ENCODE peak calls at places on chromosomes 4 and X, in six cellular contexts. One of them, this sample, is unnamed. For H3K4me1, the result is how much of the 10 kb centered on the place peaks cover.

GRCh38 chr4:162683659-162684370 is 482.9 kb downstream of the NAF1 start:
- DNase-seq in OCI-LY7: no peak
- DNase-seq in tibial nerve: no peak
- DNase-seq in ovary: no peak
- DNase-seq in stomach: no peak
- DNase-seq in heart left ventricle: no peak
- DNase-seq in this sample: no peak

GRCh38 chr4:189136462-189136861 is 804.2 kb upstream of the FRG1 start:
- DNase-seq in OCI-LY7: no peak
- DNase-seq in tibial nerve: no peak
- DNase-seq in ovary: no peak
- DNase-seq in stomach: no peak
- DNase-seq in heart left ventricle: no peak
- DNase-seq in this sample: no peak

GRCh38 chr4:19623866-19624265 is 627.8 kb upstream of the SLIT2 start:
- DNase-seq in OCI-LY7: no peak
- DNase-seq in tibial nerve: no peak
- DNase-seq in ovary: no peak
- DNase-seq in stomach: no peak
- DNase-seq in heart left ventricle: no peak
- DNase-seq in this sample: no peak

GRCh38 chr4:150152764-150153163 is 74.5 kb downstream of the DCLK2 start:
- DNase-seq in OCI-LY7: no peak
- DNase-seq in tibial nerve: no peak
- DNase-seq in ovary: no peak
- DNase-seq in stomach: no peak
- DNase-seq in heart left ventricle: no peak
- DNase-seq in this sample: no peak

GRCh38 chrX:11105080-11105479 is 6.1 kb upstream of the HCCS start:
- DNase-seq in OCI-LY7: no peak
- DNase-seq in tibial nerve: no peak
- DNase-seq in ovary: no peak
- DNase-seq in stomach: no peak
- DNase-seq in heart left ventricle: no peak
- DNase-seq in this sample: no peak

GRCh38 chrX:69216446-69216845 is 51.2 kb upstream of the PJA1 start:
- DNase-seq in OCI-LY7: no peak
- DNase-seq in tibial nerve: no peak
- DNase-seq in ovary: no peak
- DNase-seq in stomach: no peak
- DNase-seq in heart left ventricle: no peak
- DNase-seq in this sample: no peak

GRCh38 chrX:26909728-26910127 is 553.4 kb downstream of the PPP4R3C start:
- DNase-seq in OCI-LY7: no peak
- DNase-seq in tibial nerve: no peak
- DNase-seq in ovary: no peak
- DNase-seq in stomach: no peak
- DNase-seq in heart left ventricle: no peak
- DNase-seq in this sample: no peak

GRCh38 chrX:148928803-148929202 is 428.4 kb downstream of the AFF2 start:
- DNase-seq in OCI-LY7: no peak
- DNase-seq in tibial nerve: no peak
- DNase-seq in ovary: no peak
- DNase-seq in stomach: no peak
- DNase-seq in heart left ventricle: no peak
- DNase-seq in this sample: no peak

GRCh38 chr4:8355306-8355705 is 85.2 kb downstream of the ACOX3 start:
- DNase-seq in OCI-LY7: no peak
- DNase-seq in tibial nerve: no peak
- DNase-seq in ovary: no peak
- DNase-seq in stomach: no peak
- DNase-seq in heart left ventricle: no peak
- DNase-seq in this sample: no peak

GRCh38 chrX:72349190-72349589 is 43.5 kb upstream of the CITED1 start:
- DNase-seq in OCI-LY7: no peak
- DNase-seq in tibial nerve: no peak
- DNase-seq in ovary: no peak
- DNase-seq in stomach: no peak
- DNase-seq in heart left ventricle: no peak
- DNase-seq in this sample: no peak

GRCh38 chrX:74371399-74371798 is 49.9 kb upstream of the SLC16A2 start:
- DNase-seq in OCI-LY7: no peak
- DNase-seq in tibial nerve: no peak
- DNase-seq in ovary: no peak
- DNase-seq in stomach: no peak
- DNase-seq in heart left ventricle: no peak
- DNase-seq in this sample: no peak

GRCh38 chr4:26515936-26516335 is 25.7 kb upstream of the CCKAR start:
- DNase-seq in OCI-LY7: no peak
- DNase-seq in tibial nerve: no peak
- DNase-seq in ovary: no peak
- DNase-seq in stomach: no peak
- DNase-seq in heart left ventricle: no peak
- DNase-seq in this sample: no peak

GRCh38 chr4:89889289-89889688 is 5.4 kb upstream of the MMRN1 start:
- DNase-seq in OCI-LY7: no peak
- DNase-seq in tibial nerve: no peak
- DNase-seq in ovary: no peak
- DNase-seq in stomach: no peak
- DNase-seq in heart left ventricle: no peak
- DNase-seq in this sample: no peak

GRCh38 chr4:102665527-102665926 is 95.2 kb downstream of the MANBA start:
- DNase-seq in OCI-LY7: no peak
- DNase-seq in tibial nerve: no peak
- DNase-seq in ovary: no peak
- DNase-seq in stomach: no peak
- DNase-seq in heart left ventricle: no peak
- DNase-seq in this sample: no peak

GRCh38 chr4:142500966-142501365 is 345.1 kb downstream of the INPP4B start:
- DNase-seq in OCI-LY7: no peak
- DNase-seq in tibial nerve: no peak
- DNase-seq in ovary: no peak
- DNase-seq in stomach: no peak
- DNase-seq in heart left ventricle: no peak
- DNase-seq in this sample: no peak

GRCh38 chr4:128524311-128524710 is 236.7 kb upstream of the PGRMC2 start:
- DNase-seq in OCI-LY7: no peak
- DNase-seq in tibial nerve: no peak
- DNase-seq in ovary: no peak
- DNase-seq in stomach: peak
- DNase-seq in heart left ventricle: no peak
- DNase-seq in this sample: peak

GRCh38 chrX:46251755-46252154 is 293.5 kb downstream of the ZNF674 start:
- DNase-seq in OCI-LY7: no peak
- DNase-seq in tibial nerve: no peak
- DNase-seq in ovary: no peak
- DNase-seq in stomach: no peak
- DNase-seq in heart left ventricle: no peak
- DNase-seq in this sample: no peak

GRCh38 chrX:34893741-34894140 is 48.9 kb upstream of the FAM47B start:
- DNase-seq in OCI-LY7: peak
- DNase-seq in tibial nerve: no peak
- DNase-seq in ovary: no peak
- DNase-seq in stomach: no peak
- DNase-seq in heart left ventricle: no peak
- DNase-seq in this sample: no peak

GRCh38 chr4:102599887-102600286 is 98.7 kb downstream of the NFKB1 start:
- DNase-seq in OCI-LY7: no peak
- DNase-seq in tibial nerve: no peak
- DNase-seq in ovary: no peak
- DNase-seq in stomach: no peak
- DNase-seq in heart left ventricle: no peak
- DNase-seq in this sample: no peak

GRCh38 chrX:130741151-130741550 is 161.9 kb downstream of the ENOX2 start:
- DNase-seq in OCI-LY7: no peak
- DNase-seq in tibial nerve: no peak
- DNase-seq in ovary: no peak
- DNase-seq in stomach: no peak
- DNase-seq in heart left ventricle: no peak
- DNase-seq in this sample: no peak

GRCh38 chr4:176188654-176189053 is 6.7 kb downstream of the SPATA4 start:
- DNase-seq in OCI-LY7: no peak
- DNase-seq in tibial nerve: no peak
- DNase-seq in ovary: no peak
- DNase-seq in stomach: no peak
- DNase-seq in heart left ventricle: no peak
- DNase-seq in this sample: no peak

GRCh38 chrX:30282527-30282926 is 26.7 kb downstream of the NR0B1 start:
- DNase-seq in OCI-LY7: no peak
- DNase-seq in tibial nerve: no peak
- DNase-seq in ovary: no peak
- DNase-seq in stomach: no peak
- DNase-seq in heart left ventricle: no peak
- DNase-seq in this sample: no peak

GRCh38 chrX:40845331-40845911 is 110.1 kb upstream of the MED14 start:
- DNase-seq in OCI-LY7: no peak
- DNase-seq in tibial nerve: no peak
- DNase-seq in ovary: peak
- DNase-seq in stomach: no peak
- DNase-seq in heart left ventricle: no peak
- DNase-seq in this sample: no peak

GRCh38 chrX:44891642-44892041 is 18.7 kb downstream of the KDM6A start:
- DNase-seq in OCI-LY7: no peak
- DNase-seq in tibial nerve: no peak
- DNase-seq in ovary: no peak
- DNase-seq in stomach: peak
- DNase-seq in heart left ventricle: no peak
- DNase-seq in this sample: no peak

GRCh38 chrX:44884944-44885343 is 12.0 kb downstream of the KDM6A start:
- DNase-seq in OCI-LY7: no peak
- DNase-seq in tibial nerve: no peak
- DNase-seq in ovary: no peak
- DNase-seq in stomach: no peak
- DNase-seq in heart left ventricle: no peak
- DNase-seq in this sample: no peak

GRCh38 chrX:44889824-44890223 is 16.8 kb downstream of the KDM6A start:
- DNase-seq in OCI-LY7: no peak
- DNase-seq in tibial nerve: no peak
- DNase-seq in ovary: no peak
- DNase-seq in stomach: no peak
- DNase-seq in heart left ventricle: no peak
- DNase-seq in this sample: no peak

DNA sequence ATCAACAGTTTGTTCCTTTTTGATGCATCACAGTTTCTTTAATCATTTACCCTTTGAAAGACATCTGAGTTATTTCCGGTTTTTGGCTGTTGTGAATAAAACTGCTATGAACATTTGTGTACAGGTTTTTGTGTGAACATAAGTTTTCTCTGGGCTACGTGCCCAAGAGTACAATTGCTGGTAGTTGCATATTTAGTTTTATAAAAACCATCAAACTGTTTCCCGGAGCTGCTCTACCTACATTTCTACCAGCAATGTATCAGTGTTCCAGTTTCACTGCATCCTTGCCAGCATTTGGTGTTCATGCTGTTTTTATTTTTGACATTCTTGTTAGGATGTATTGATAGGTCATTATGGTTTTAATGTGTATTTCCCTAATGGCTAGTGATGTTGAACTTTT is 17.3 kb downstream of the KDM6A start:
- DNase-seq in OCI-LY7: no peak
- DNase-seq in tibial nerve: no peak
- DNase-seq in ovary: no peak
- DNase-seq in stomach: no peak
- DNase-seq in heart left ventricle: no peak
- DNase-seq in this sample: no peak
- H3K27ac ChIP-seq in OCI-LY7: no peak
- H3K27ac ChIP-seq in tibial nerve: no peak
- H3K27ac ChIP-seq in ovary: no peak
- H3K27ac ChIP-seq in stomach: no peak
- H3K27ac ChIP-seq in heart left ventricle: no peak
- H3K27ac ChIP-seq in this sample: no peak

GRCh38 chr4:38669233-38669632 is 5.2 kb downstream of the KLF3 start:
- DNase-seq in OCI-LY7: no peak
- DNase-seq in tibial nerve: no peak
- DNase-seq in ovary: no peak
- DNase-seq in stomach: no peak
- DNase-seq in heart left ventricle: no peak
- DNase-seq in this sample: no peak
- H3K4me1 ChIP-seq in OCI-LY7: under half
- H3K4me1 ChIP-seq in tibial nerve: half or more
- H3K4me1 ChIP-seq in ovary: under half
- H3K4me1 ChIP-seq in stomach: half or more
- H3K4me1 ChIP-seq in heart left ventricle: half or more
- H3K4me1 ChIP-seq in this sample: half or more

DNA sequence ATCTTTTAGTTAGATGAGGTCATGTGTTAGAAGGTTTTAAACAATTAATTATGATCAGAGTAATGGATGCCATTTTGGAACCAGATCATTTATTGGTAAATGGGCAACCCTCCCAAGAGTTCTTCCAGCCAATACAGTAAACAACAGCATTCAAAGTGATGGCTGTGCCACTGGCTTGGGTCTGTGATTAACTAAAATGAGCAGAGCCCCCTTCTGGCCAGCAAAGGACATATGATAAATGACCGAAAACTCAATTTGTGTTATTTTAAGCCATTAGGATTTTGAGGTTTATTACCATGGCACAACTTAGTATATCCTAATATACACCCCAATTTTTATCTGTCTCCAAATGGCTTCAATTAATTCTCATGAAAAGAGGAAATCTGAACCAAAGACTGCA is 90.8 kb upstream of the NPFFR2 start:
- DNase-seq in OCI-LY7: peak
- DNase-seq in tibial nerve: no peak
- DNase-seq in ovary: no peak
- DNase-seq in stomach: peak
- DNase-seq in heart left ventricle: no peak
- DNase-seq in this sample: no peak
- TF ChIP-seq CTCF in OCI-LY7: peak
- TF ChIP-seq CTCF in tibial nerve: no peak
- TF ChIP-seq CTCF in ovary: no peak
- TF ChIP-seq CTCF in stomach: peak
- TF ChIP-seq CTCF in heart left ventricle: no peak
- TF ChIP-seq CTCF in this sample: no peak

DNA sequence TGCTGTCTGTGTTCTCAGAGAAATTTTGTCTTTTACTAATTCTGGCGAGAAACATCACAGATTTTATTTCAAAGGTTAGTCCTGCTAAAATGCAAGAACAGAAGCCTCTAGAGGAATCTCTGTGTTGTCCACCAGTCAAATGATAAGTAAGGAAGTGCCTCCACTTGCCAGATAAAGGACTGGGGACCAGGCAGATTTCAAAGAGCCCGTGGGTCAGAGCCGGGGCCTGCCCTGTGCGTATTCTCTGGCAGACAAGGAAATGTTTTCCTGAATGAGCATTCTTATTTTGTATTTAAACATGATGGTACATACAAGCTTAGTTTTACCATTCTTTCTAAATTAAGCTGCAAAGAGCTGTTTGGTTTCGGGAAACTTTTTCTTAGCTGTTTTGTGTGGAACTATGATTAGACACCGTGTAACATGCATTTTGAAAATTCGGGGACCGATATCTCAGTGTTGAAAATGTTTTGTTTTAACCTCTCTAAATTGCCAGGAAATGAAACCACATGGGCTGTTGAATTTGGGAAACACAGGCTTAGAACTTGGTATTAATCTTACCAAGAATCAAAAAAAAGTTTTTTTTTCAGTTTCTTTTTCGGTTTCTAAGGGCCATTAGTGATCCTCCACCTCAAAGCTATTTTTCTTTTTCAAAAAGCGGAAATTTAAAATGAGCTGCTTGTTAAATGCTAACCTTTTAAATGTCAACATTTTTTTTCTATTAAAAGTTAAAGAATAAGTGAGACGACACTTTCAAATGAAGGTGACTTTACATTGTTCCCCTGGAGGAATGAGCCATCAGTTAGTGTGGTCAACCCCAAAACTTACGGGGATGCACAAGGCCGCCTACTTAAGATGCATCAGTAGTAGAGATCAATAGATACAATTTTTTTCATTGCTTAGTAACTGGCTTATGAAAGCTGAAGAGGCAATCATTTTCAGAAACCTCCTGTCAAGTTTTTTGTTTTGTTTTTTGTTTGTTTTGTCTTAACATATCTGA is 89.6 kb upstream of the MTM1 start:
- DNase-seq in OCI-LY7: no peak
- DNase-seq in tibial nerve: no peak
- DNase-seq in ovary: no peak
- DNase-seq in stomach: no peak
- DNase-seq in heart left ventricle: no peak
- DNase-seq in this sample: no peak
- H3K27ac ChIP-seq in OCI-LY7: no peak
- H3K27ac ChIP-seq in tibial nerve: no peak
- H3K27ac ChIP-seq in ovary: peak
- H3K27ac ChIP-seq in stomach: no peak
- H3K27ac ChIP-seq in heart left ventricle: no peak
- H3K27ac ChIP-seq in this sample: no peak

This sample was measured in psoas muscle.